ENCODE peak calls at places on chromosomes 11 and 22, in nine cellular contexts. V, M, G, K, A, N, D, S and E are unnamed samples.

GRCh38 chr11:2178906-2179494 is 7.4 kb upstream of the TH start:
- DNase-seq in V (no peak), M (no peak), G (peak; percentile 21), K (no peak), A (no peak), N (no peak), D (no peak), S (no peak), E (no peak)

GRCh38 chr11:69463181-69463891 is 18.1 kb upstream of the LINC01488 start:
- DNase-seq in V (no peak), M (no peak), G (peak; percentile 73), K (no peak), A (no peak), N (no peak), D (peak; percentile 2), S (no peak), E (no peak)

GRCh38 chr11:27795955-27796861 is 96.0 kb upstream of the BDNF start:
- DNase-seq in V (no peak), M (peak; percentile 72), G (no peak), K (no peak), A (no peak), N (no peak), D (peak; percentile 43), S (no peak), E (no peak)

GRCh38 chr22:21652010-21652546 is 10.0 kb downstream of the SDF2L1 start:
- DNase-seq in V (peak; percentile 74), M (peak; percentile 97), G (peak; percentile 87), K (peak; percentile 95), A (peak; percentile 94), N (peak; percentile 93), D (peak; percentile 82), S (peak; percentile 84), E (peak; percentile 33)

GRCh38 chr11:23399995-23400394 is 539.7 kb upstream of the CCDC179 start:
- DNase-seq in V (no peak), M (no peak), G (no peak), K (no peak), A (peak; percentile 40), N (no peak), D (no peak), S (no peak), E (no peak)

GRCh38 chr11:32420937-32421532 is 14.3 kb downstream of the WT1 start:
- DNase-seq in V (no peak), M (peak; percentile 42), G (no peak), K (peak; percentile 57), A (no peak), N (no peak), D (no peak), S (no peak), E (no peak)

GRCh38 chr11:63698976-63699733 is 17.9 kb downstream of the RTN3 start:
- DNase-seq in V (no peak), M (no peak), G (peak; percentile 62), K (no peak), A (no peak), N (no peak), D (no peak), S (no peak), E (no peak)

GRCh38 chr22:45435544-45436139 is 22.1 kb downstream of the RIBC2 start:
- DNase-seq in V (peak; percentile 66), M (peak; percentile 96), G (peak; percentile 95), K (peak; percentile 85), A (peak; percentile 95), N (peak; percentile 94), D (peak; percentile 64), S (peak; percentile 91), E (peak; percentile 59)

GRCh38 chr22:30381250-30381649 is 6.0 kb downstream of the RNF215 start:
- DNase-seq in V (no peak), M (no peak), G (no peak), K (peak; percentile 58), A (no peak), N (no peak), D (no peak), S (no peak), E (no peak)

GRCh38 chr11:76690736-76691135 is 20.2 kb upstream of the LRRC32 start:
- DNase-seq in V (no peak), M (no peak), G (peak; percentile 93), K (no peak), A (no peak), N (no peak), D (no peak), S (no peak), E (no peak)

GRCh38 chr22:32905400-32905799 is 103.9 kb downstream of the TIMP3 start:
- DNase-seq in V (no peak), M (peak; percentile 44), G (no peak), K (no peak), A (peak; percentile 78), N (no peak), D (no peak), S (no peak), E (peak; percentile 7)

GRCh38 chr11:119493712-119494111 is 70.7 kb upstream of the THY1 start:
- DNase-seq in V (no peak), M (peak; percentile 97), G (peak; percentile 34), K (peak; percentile 39), A (no peak), N (no peak), D (no peak), S (peak; percentile 11), E (no peak)

GRCh38 chr22:50102946-50103345 is 13.1 kb downstream of the MOV10L1 start:
- DNase-seq in V (no peak), M (no peak), G (no peak), K (peak; percentile 34), A (no peak), N (no peak), D (no peak), S (peak; percentile 33), E (no peak)

GRCh38 chr11:109806205-109806604 is 287.0 kb upstream of the ZC3H12C start:
- DNase-seq in V (no peak), M (no peak), G (no peak), K (no peak), A (no peak), N (no peak), D (no peak), S (no peak), E (no peak)